ENCODE peak calls at places on chromosomes 5 and 9, in six cellular contexts. A, M, P, Q, I and U are unnamed samples.
A peak's percentile ranks its signal among the peaks of the same experiment; 100 is the strongest.

GRCh38 chr5:107294669-107295068 is 376.1 kb downstream of the EFNA5 start:
- DNase-seq in Q (no peak), I (no peak), A (no peak), P (no peak), M (no peak), U (no peak)

GRCh38 chr9:117464941-117465616 is 50.2 kb upstream of the ASTN2 start:
- DNase-seq in I (no peak), Q (peak; percentile 23), M (no peak), P (no peak), A (no peak), U (no peak)

GRCh38 chr5:86977808-86978207 is 289.9 kb upstream of the RASA1 start:
- DNase-seq in A (no peak), P (no peak), Q (no peak), M (no peak), I (no peak), U (no peak)

GRCh38 chr5:69167488-69167845 is 517 bp downstream of the CCNB1 start:
- DNase-seq in M (no peak), P (no peak), Q (no peak), A (no peak), I (no peak), U (no peak)

GRCh38 chr5:10272053-10272869 is 22.2 kb downstream of the CCT5 start:
- DNase-seq in A (no peak), M (no peak), I (no peak), Q (no peak), P (no peak), U (no peak)

GRCh38 chr9:34279431-34279830 is 49.6 kb downstream of the KIF24 start:
- DNase-seq in P (no peak), Q (no peak), A (no peak), I (no peak), M (no peak), U (no peak)

GRCh38 chr5:9621379-9621903 is 8.7 kb downstream of the TAS2R1 start:
- DNase-seq in P (peak; percentile 13), M (no peak), A (no peak), Q (no peak), I (no peak), U (no peak)

GRCh38 chr9:95268681-95269080 is 48.8 kb downstream of the FANCC start:
- DNase-seq in M (no peak), I (no peak), Q (peak; percentile 35), P (no peak), A (peak; percentile 34), U (no peak)

GRCh38 chr9:135607401-135608293 is 31.7 kb downstream of the GLT6D1 start:
- DNase-seq in A (no peak), I (no peak), Q (no peak), P (no peak), M (no peak), U (no peak)

GRCh38 chr5:93428868-93429267 is 152.2 kb downstream of the NR2F1-AS1 start:
- DNase-seq in I (no peak), A (no peak), Q (no peak), P (no peak), M (no peak), U (no peak)

GRCh38 chr9:136512651-136513066 is 29.8 kb upstream of the SEC16A start:
- DNase-seq in I (no peak), P (no peak), A (no peak), M (no peak), Q (peak; percentile 73), U (peak; percentile 92)

GRCh38 chr5:125286266-125286665 is 539.8 kb upstream of the ZNF608 start:
- DNase-seq in M (no peak), Q (no peak), I (no peak), A (no peak), P (no peak), U (no peak)

GRCh38 chr9:90032296-90033029 is 427.7 kb downstream of the GADD45G start:
- DNase-seq in A (no peak), M (no peak), Q (no peak), P (no peak), I (no peak), U (no peak)